ENCODE peak calls at places on chromosome 3, in seven cellular contexts. Z, E, L, P, H, M and U are unnamed samples.

GRCh38 chr3:50674349-50675178 is at the start of gene DOCK3:
- DNase-seq in Z (peak), E (no peak), L (peak), P (peak), H (peak), M (peak), U (no peak)

GRCh38 chr3:158961911-158962310 is 160.1 kb downstream of the MFSD1 start:
- DNase-seq in Z (peak), E (no peak), L (peak), P (no peak), H (peak), M (no peak), U (no peak)

GRCh38 chr3:123883656-123884257 is 375 bp downstream of the MYLK start:
- DNase-seq in Z (peak), E (no peak), L (peak), P (no peak), H (peak), M (no peak), U (no peak)

GRCh38 chr3:106088270-106088669 is 219.5 kb upstream of the CBLB start:
- DNase-seq in Z (no peak), E (no peak), L (no peak), P (no peak), H (peak), M (no peak), U (no peak)

GRCh38 chr3:138938056-138938876 is 8.7 kb downstream of the FOXL2 start:
- DNase-seq in Z (no peak), E (no peak), L (peak), P (no peak), H (no peak), M (no peak), U (no peak)

GRCh38 chr3:4421121-4421520 is 45.9 kb downstream of the SUMF1 start:
- DNase-seq in Z (peak), E (no peak), L (no peak), P (no peak), H (peak), M (no peak), U (no peak)

GRCh38 chr3:59522550-59522949 is 472.7 kb upstream of the CFAP20DC start:
- DNase-seq in Z (no peak), E (no peak), L (no peak), P (no peak), H (no peak), M (no peak), U (no peak)

GRCh38 chr3:2810723-2811122 is 299.5 kb downstream of the IL5RA start:
- DNase-seq in Z (peak), E (no peak), L (peak), P (no peak), H (no peak), M (no peak), U (no peak)

GRCh38 chr3:32901005-32901932 is 50.2 kb upstream of the CCR4 start:
- DNase-seq in Z (peak), E (no peak), L (no peak), P (no peak), H (no peak), M (no peak), U (no peak)

GRCh38 chr3:62874398-62875102 is 666 bp downstream of the CADPS start:
- DNase-seq in Z (peak), E (no peak), L (peak), P (no peak), H (no peak), M (no peak), U (no peak)

GRCh38 chr3:138593488-138594149 is 441 bp downstream of the CEP70 start:
- DNase-seq in Z (peak), E (no peak), L (no peak), P (peak), H (no peak), M (no peak), U (no peak)

GRCh38 chr3:40875581-40875980 is 323.7 kb upstream of the CTNNB1 start:
- DNase-seq in Z (no peak), E (no peak), L (no peak), P (no peak), H (no peak), M (no peak), U (no peak)

GRCh38 chr3:115922681-115923347 is 299.5 kb downstream of the GAP43 start:
- DNase-seq in Z (peak), E (no peak), L (peak), P (no peak), H (peak), M (no peak), U (no peak)

GRCh38 chr3:131435000-131435399 is 53.4 kb downstream of the NUDT16 start:
- DNase-seq in Z (no peak), E (no peak), L (no peak), P (no peak), H (no peak), M (no peak), U (no peak)
- TF ChIP-seq EZH2 in Z (no peak), E (no peak), L (no peak), P (no peak), H (no peak), M (no peak), U (no peak)

GRCh38 chr3:119279844-119280243 is 14.3 kb upstream of the ARHGAP31 start:
- DNase-seq in Z (no peak), E (no peak), L (no peak), P (no peak), H (no peak), M (peak), U (no peak)
- H3K27ac ChIP-seq in Z (no peak), E (no peak), L (no peak), P (no peak), H (no peak), M (peak), U (no peak)

GRCh38 chr3:122183893-122184590 is 574 bp downstream of the CASR start:
- DNase-seq in Z (no peak), E (no peak), L (peak), P (no peak), H (no peak), M (no peak), U (no peak)
- TF ChIP-seq EZH2 in Z (no peak), E (no peak), L (no peak), P (no peak), H (peak), M (peak), U (no peak)

GRCh38 chr3:141397996-141398395 is 29.7 kb downstream of the ZBTB38 start:
- DNase-seq in Z (no peak), E (no peak), L (no peak), P (peak), H (no peak), M (no peak), U (no peak)

GRCh38 chr3:141401584-141402475 is 33.5 kb downstream of the ZBTB38 start:
- DNase-seq in Z (peak), E (no peak), L (peak), P (peak), H (no peak), M (no peak), U (no peak)

GRCh38 chr3:141399979-141400971 is 32.0 kb downstream of the ZBTB38 start:
- DNase-seq in Z (peak), E (no peak), L (peak), P (peak), H (no peak), M (no peak), U (no peak)

GRCh38 chr3:141401095-141401494 is 32.8 kb downstream of the ZBTB38 start:
- DNase-seq in Z (no peak), E (no peak), L (no peak), P (peak), H (no peak), M (no peak), U (no peak)

GRCh38 chr3:141399200-141399599 is 30.9 kb downstream of the ZBTB38 start:
- DNase-seq in Z (no peak), E (no peak), L (no peak), P (peak), H (no peak), M (no peak), U (no peak)
- H3K27ac ChIP-seq in Z (peak), E (peak), L (no peak), P (peak), H (no peak), M (no peak), U (peak)

GRCh38 chr3:142950972-142951371 is 12.5 kb downstream of the PAQR9 start:
- DNase-seq in Z (no peak), E (no peak), L (no peak), P (no peak), H (no peak), M (no peak), U (no peak)

GRCh38 chr3:142951814-142952213 is 11.7 kb downstream of the PAQR9 start:
- DNase-seq in Z (no peak), E (no peak), L (no peak), P (no peak), H (no peak), M (no peak), U (no peak)

GRCh38 chr3:142947799-142948575 is 15.5 kb downstream of the PAQR9 start:
- DNase-seq in Z (peak), E (no peak), L (peak), P (no peak), H (peak), M (no peak), U (no peak)

GRCh38 chr3:142953443-142953842 is 10.0 kb downstream of the PAQR9 start:
- DNase-seq in Z (no peak), E (no peak), L (no peak), P (no peak), H (no peak), M (no peak), U (no peak)

GRCh38 chr3:142952272-142953193 is 10.9 kb downstream of the PAQR9 start:
- DNase-seq in Z (no peak), E (no peak), L (no peak), P (no peak), H (no peak), M (no peak), U (no peak)
- TF ChIP-seq EZH2 in Z (no peak), E (no peak), L (no peak), P (no peak), H (no peak), M (no peak), U (no peak)

DNA sequence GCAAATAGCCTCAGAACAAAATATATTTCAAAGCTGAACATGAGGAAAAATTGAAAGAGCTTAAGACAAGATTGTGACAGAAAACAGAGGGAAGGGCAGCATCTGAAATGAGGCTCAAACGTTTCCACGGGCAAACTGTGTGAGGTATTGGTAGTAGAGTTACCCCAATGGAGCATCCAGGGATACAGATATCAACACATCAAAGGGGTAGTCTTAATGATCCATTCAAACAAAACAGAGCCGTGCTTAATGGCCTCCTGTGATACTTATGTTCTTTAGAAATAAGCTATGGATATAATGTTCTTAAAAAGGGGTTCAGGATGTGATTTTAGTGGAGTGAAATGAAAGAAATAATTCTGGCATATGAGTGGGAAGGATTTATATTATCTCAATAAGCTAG is 430.3 kb upstream of the PDZRN3 start:
- DNase-seq in Z (no peak), E (no peak), L (peak), P (no peak), H (no peak), M (no peak), U (no peak)
- H3K27ac ChIP-seq in Z (no peak), E (no peak), L (no peak), P (no peak), H (no peak), M (no peak), U (no peak)